ENCODE peak calls at places on chromosomes 7 and 10, in six cellular contexts. L is GM12865, X is kidney epithelial cell, U is cardiac fibroblast, G is A549, Q is ovary. R is an unnamed sample.

GRCh38 chr10:71346731-71347130 is 27.7 kb downstream of the SLC29A3 start:
- DNase-seq in L (no peak), X (no peak), U (no peak), G (no peak), Q (no peak), R (no peak)

GRCh38 chr10:36023939-36024338 is 381.8 kb upstream of the FZD8 start:
- DNase-seq in L (no peak), X (peak; percentile 79), U (peak; percentile 72), G (peak; percentile 43), Q (no peak), R (peak; percentile 41)

GRCh38 chr7:11328309-11328708 is 354.6 kb downstream of the PHF14 start:
- DNase-seq in L (peak; percentile 54), X (no peak), U (no peak), G (no peak), Q (no peak), R (no peak)

GRCh38 chr10:67976292-67977245 is 92.1 kb downstream of the SIRT1 start:
- DNase-seq in L (no peak), X (no peak), U (peak; percentile 11), G (no peak), Q (no peak), R (no peak)

GRCh38 chr7:104934665-104935064 is 79.3 kb upstream of the KMT2E start:
- DNase-seq in L (no peak), X (no peak), U (no peak), G (no peak), Q (no peak), R (no peak)

GRCh38 chr10:77109470-77109994 is 528.1 kb downstream of the KCNMA1 start:
- DNase-seq in L (no peak), X (no peak), U (no peak), G (no peak), Q (no peak), R (no peak)

GRCh38 chr10:58241346-58241745 is 26.3 kb downstream of the IPMK start:
- DNase-seq in L (no peak), X (no peak), U (peak; percentile 32), G (no peak), Q (no peak), R (no peak)

GRCh38 chr10:61904711-61905445 is 3.4 kb downstream of the ARID5B start:
- DNase-seq in L (peak; percentile 74), X (no peak), U (peak; percentile 84), G (peak; percentile 55), Q (no peak), R (no peak)

GRCh38 chr10:26269754-26270153 is 53.2 kb downstream of the GAD2 start:
- DNase-seq in L (peak; percentile 27), X (peak; percentile 10), U (peak; percentile 35), G (peak; percentile 43), Q (no peak), R (no peak)

GRCh38 chr10:11195017-11195586 is 177.4 kb downstream of the CELF2 start:
- DNase-seq in L (peak; percentile 36), X (no peak), U (no peak), G (no peak), Q (no peak), R (no peak)

GRCh38 chr10:14758994-14759664 is 15.6 kb downstream of the FAM107B start:
- DNase-seq in L (peak; percentile 21), X (no peak), U (no peak), G (no peak), Q (no peak), R (no peak)
- TF ChIP-seq CTCF in L (no peak), X (peak; percentile 16), U (no peak), G (peak; percentile 18), Q (no peak), R (no peak)

GRCh38 chr10:8060010-8060703 is 5.7 kb downstream of the GATA3 start:
- DNase-seq in L (peak; percentile 68), X (no peak), U (no peak), G (no peak), Q (no peak), R (peak; percentile 22)
- H3K4me3 ChIP-seq in L (peak overlapping the region; percentile 16), X (peak overlapping the region; percentile 8), U (no peak overlapping the region), G (no peak overlapping the region), Q (no peak overlapping the region), R (no peak overlapping the region)

DNA sequence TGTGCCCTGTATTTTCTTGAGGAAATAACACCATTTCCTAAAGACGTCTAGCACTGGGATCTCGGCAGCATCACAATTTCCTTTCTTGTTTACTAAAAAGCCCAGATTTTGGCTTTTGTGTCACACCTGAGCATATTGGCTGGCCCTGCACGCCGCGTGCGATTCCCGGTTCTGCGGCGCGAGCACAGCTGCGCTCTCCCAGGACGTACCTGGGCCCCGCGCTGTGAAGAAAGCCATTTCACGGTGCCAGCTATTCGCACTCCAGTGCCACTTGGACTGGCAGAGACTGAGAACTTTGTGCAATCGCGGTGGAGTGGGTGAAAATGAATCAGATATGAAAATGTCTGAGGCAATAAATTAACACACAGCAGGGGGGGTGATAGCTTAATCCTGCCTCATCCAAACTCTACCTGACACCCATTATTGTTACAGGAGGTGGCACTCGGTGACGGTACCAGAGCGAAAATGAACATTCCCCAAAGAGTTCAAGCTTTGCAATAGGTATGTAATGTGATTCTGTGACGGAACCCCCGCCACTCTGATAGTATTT is 330.1 kb upstream of the MGMT start:
- DNase-seq in L (no peak), X (no peak), U (no peak), G (no peak), Q (no peak), R (no peak)
- TF ChIP-seq CTCF in L (no peak), X (no peak), U (no peak), G (no peak), Q (no peak), R (no peak)

GRCh38 chr10:102242118-102242485 is 790 bp upstream of the PITX3 start:
- DNase-seq in L (no peak), X (no peak), U (no peak), G (no peak), Q (no peak), R (no peak)
- H3K4me3 ChIP-seq in L (peak overlapping the region; percentile 56), X (peak overlapping the region; percentile 44), U (peak overlapping the region; percentile 73), G (peak overlapping the region; percentile 55), Q (peak overlapping the region; percentile 41), R (peak overlapping the region; percentile 64)

GRCh38 chr7:18357691-18358090 is 137.9 kb upstream of the HDAC9 start:
- DNase-seq in L (peak; percentile 35), X (no peak), U (no peak), G (peak; percentile 13), Q (no peak), R (no peak)
- TF ChIP-seq CTCF in L (peak; percentile 23), X (peak; percentile 25), U (peak; percentile 26), G (no peak), Q (no peak), R (peak; percentile 12)

DNA sequence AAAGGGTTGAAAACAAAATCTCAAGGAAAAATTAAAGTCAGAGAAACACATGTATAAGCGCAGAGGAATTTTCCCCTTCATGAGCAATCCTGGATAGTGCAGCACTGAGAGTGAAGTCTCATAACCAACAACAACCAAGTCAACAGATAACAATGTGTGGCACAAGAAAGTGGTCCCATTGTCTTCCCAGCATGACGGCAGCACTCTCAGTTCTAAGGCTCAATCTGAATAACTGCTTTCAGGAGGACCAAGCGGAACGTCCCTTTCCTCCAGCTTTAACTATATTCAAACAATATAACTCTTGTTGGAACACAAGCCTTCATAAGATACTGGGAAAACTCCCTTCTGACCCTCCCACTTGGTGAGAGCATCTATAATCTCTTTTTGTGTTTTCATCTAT is 137.9 kb downstream of the RAPGEF5 start:
- DNase-seq in L (no peak), X (no peak), U (peak; percentile 26), G (no peak), Q (no peak), R (no peak)
- H3K4me3 ChIP-seq in L (no peak overlapping the region), X (no peak overlapping the region), U (no peak overlapping the region), G (no peak overlapping the region), Q (peak overlapping the region; percentile 14), R (no peak overlapping the region)

DNA sequence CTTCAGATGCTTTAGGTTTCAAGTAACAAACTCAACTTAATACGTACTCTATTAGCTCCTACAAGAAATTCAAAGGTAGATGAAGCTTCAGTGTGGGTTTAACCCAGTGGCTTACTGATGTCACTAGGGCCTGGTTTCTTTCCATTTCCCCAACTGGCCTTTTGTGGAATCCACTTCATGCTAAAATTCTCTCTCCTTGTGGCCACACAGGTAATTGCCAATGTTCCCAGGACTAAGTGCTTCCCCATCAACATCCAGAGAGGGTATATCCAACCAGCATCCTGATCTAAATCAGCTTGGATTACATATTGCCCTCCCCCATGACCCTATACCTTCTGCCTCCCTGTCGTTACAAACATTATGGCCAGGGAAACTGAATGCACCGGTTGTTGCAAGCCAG is 10.7 kb downstream of the FBXL13 start:
- DNase-seq in L (no peak), X (no peak), U (no peak), G (peak; percentile 17), Q (no peak), R (no peak)
- TF ChIP-seq CTCF in L (no peak), X (no peak), U (no peak), G (no peak), Q (no peak), R (no peak)

DNA sequence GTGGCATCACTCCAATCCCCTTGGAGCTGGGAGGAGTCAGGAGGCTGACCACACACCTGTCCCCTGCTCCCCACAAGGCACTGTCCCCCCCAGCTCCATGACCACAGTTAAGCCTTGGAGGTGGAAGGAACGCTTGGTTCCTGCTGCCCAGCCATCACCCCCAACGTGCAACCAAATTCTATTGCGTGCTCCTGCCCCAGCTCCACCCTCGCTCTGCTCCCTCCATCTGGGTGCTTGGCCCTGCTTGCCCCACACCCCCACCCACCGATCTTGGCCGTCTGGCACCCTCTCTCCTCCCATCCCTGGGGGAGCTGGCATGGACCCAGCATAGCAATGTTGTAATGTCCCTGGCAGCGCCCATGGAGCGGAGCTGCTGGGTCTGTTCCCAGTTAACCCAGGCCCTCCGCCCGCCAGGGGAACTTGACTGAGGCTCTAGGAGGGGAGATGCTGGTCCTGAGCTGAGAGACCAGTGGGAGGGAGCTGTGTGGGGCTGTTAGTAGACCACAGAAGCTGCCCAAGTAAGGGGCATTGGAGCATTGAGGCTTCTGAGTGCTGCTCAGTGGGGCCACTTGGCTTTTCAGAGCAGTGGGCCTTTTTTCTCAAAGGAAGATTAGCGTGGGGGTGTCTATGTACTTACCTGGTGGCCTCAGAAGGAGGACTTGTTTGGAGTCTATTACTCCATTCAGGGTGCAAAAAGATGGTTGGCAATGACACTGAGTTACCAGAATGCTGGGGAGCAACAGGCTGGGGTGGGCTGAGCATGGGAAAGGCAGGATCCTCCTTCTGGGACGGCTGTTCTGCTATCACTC is 1.1 kb downstream of the EPHB6 start:
- DNase-seq in L (no peak), X (no peak), U (peak; percentile 74), G (no peak), Q (peak; percentile 55), R (no peak)
- H3K4me3 ChIP-seq in L (no peak overlapping the region), X (no peak overlapping the region), U (peak overlapping the region; percentile 71), G (no peak overlapping the region), Q (peak overlapping the region; percentile 89), R (peak overlapping the region; percentile 55)

DNA sequence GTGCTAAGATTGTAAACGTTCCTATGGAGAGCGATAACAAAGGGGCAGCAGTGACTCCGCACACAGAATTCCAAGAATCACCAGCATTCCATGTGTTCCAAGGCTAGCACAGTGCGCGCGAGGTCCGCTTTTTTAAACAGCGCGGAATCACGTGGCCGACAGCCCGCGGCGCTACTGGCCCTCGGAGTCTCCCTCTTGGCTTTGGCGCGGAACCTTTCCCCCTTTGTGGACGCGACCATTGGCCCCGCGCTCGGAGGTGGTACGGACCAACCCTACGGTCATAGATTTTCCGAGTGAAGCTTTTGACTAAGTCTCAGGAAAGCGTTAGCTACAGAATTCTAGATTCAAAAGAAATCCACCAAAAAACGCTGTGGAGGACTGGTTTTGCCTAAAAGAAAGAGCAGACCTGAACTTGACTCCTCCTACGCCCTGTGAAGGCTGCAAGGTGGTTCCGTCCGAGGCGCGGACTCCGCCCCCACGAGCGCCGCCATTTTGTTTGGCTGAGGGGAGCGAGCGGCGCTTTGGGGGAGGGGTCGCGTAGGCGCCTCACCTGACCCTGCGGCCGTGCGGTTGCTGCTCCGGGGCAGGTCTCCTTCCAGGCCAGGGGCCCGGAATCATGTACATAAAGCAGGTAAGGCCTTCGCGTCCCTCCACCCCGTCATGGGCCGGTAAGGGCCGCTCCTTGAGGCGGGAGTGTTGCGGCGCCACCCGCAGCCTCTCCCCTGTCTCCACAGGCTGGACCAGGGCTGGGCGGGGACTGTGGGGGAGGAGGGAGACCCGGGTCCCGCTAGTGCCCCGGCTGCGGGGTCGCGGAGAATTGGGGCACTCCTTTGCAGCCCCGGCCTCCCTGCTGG is at the start of gene SMC3:
- DNase-seq in L (peak; percentile 96), X (peak; percentile 64), U (peak; percentile 96), G (peak; percentile 80), Q (peak; percentile 90), R (peak; percentile 84)
- TF ChIP-seq CTCF in L (no peak), X (no peak), U (no peak), G (no peak), Q (no peak), R (no peak)

R was measured in BJ.